ENCODE peak calls at places on chromosomes 13 and 19, in six cellular contexts. H is type B pancreatic cell, G is NCI-H2171, E is HEK293T, P is EH, N is GM04503. T is an unnamed sample.
A peak's percentile ranks its signal among the peaks of the same experiment; 100 is the strongest.

GRCh38 chr13:63184693-63185092 is 1769.0 kb upstream of the PCDH20 start:
- DNase-seq in H (no peak), G (no peak), E (no peak), P (peak; percentile 92), N (no peak), T (peak; percentile 42)

GRCh38 chr19:47848871-47849473 is 10.1 kb upstream of the TPRX2 start:
- DNase-seq in H (no peak), G (no peak), E (peak; percentile 58), P (peak; percentile 5), N (no peak), T (peak; percentile 22)

GRCh38 chr19:16319466-16319865 is 5.2 kb upstream of the KLF2 start:
- DNase-seq in H (no peak), G (no peak), E (no peak), P (no peak), N (no peak), T (peak; percentile 43)

GRCh38 chr13:44120814-44121505 is 241.3 kb downstream of the LACC1 start:
- DNase-seq in H (no peak), G (no peak), E (no peak), P (no peak), N (no peak), T (no peak)

GRCh38 chr19:18644144-18645034 is 7.6 kb downstream of the KLHL26 start:
- DNase-seq in H (no peak), G (no peak), E (no peak), P (no peak), N (no peak), T (no peak)

GRCh38 chr19:53844849-53845246 is 20.7 kb upstream of the NLRP12 start:
- DNase-seq in H (no peak), G (no peak), E (no peak), P (no peak), N (no peak), T (no peak)

GRCh38 chr13:36880961-36881360 is 39.1 kb downstream of the SMAD9 start:
- DNase-seq in H (no peak), G (no peak), E (no peak), P (peak; percentile 31), N (no peak), T (no peak)

GRCh38 chr13:108146642-108147041 is 68.7 kb downstream of the LIG4 start:
- DNase-seq in H (no peak), G (no peak), E (no peak), P (no peak), N (no peak), T (no peak)

T was measured in mesenchymal stem cell.